ENCODE peak calls at places on chromosomes 4 and X, in ten cellular contexts. One of them, this sample, is unnamed. For H3K9me3 and H3K4me1, the result is how much of the 10 kb centered on the place peaks cover.

GRCh38 chr4:105352826-105353225 is 121.0 kb downstream of the PPA2 start:
- DNase-seq in MM.1S: no peak
- DNase-seq in adrenal gland: no peak
- DNase-seq in breast epithelium: no peak
- DNase-seq in suprapubic skin: no peak
- DNase-seq in heart left ventricle: no peak
- DNase-seq in GM23248: peak
- DNase-seq in body of pancreas: no peak
- DNase-seq in lung: no peak
- DNase-seq in H9: no peak
- DNase-seq in this sample: no peak

GRCh38 chr4:117941611-117942010 is 92.7 kb upstream of the NDST3 start:
- DNase-seq in MM.1S: no peak
- DNase-seq in adrenal gland: no peak
- DNase-seq in breast epithelium: no peak
- DNase-seq in suprapubic skin: no peak
- DNase-seq in heart left ventricle: no peak
- DNase-seq in GM23248: no peak
- DNase-seq in body of pancreas: no peak
- DNase-seq in lung: no peak
- DNase-seq in H9: peak
- DNase-seq in this sample: no peak

GRCh38 chr4:54005475-54005874 is 58.9 kb downstream of the CHIC2 start:
- DNase-seq in MM.1S: peak
- DNase-seq in adrenal gland: no peak
- DNase-seq in breast epithelium: no peak
- DNase-seq in suprapubic skin: no peak
- DNase-seq in heart left ventricle: no peak
- DNase-seq in GM23248: peak
- DNase-seq in body of pancreas: no peak
- DNase-seq in lung: no peak
- DNase-seq in H9: no peak
- DNase-seq in this sample: no peak

GRCh38 chr4:83830138-83830537 is 294.2 kb downstream of the GPAT3 start:
- DNase-seq in MM.1S: no peak
- DNase-seq in adrenal gland: no peak
- DNase-seq in breast epithelium: no peak
- DNase-seq in suprapubic skin: no peak
- DNase-seq in heart left ventricle: peak
- DNase-seq in GM23248: no peak
- DNase-seq in body of pancreas: no peak
- DNase-seq in lung: no peak
- DNase-seq in H9: no peak
- DNase-seq in this sample: no peak

GRCh38 chr4:113407409-113407808 is 354.1 kb downstream of the CAMK2D start:
- DNase-seq in MM.1S: no peak
- DNase-seq in adrenal gland: no peak
- DNase-seq in breast epithelium: no peak
- DNase-seq in suprapubic skin: no peak
- DNase-seq in heart left ventricle: no peak
- DNase-seq in GM23248: no peak
- DNase-seq in body of pancreas: no peak
- DNase-seq in lung: no peak
- DNase-seq in H9: peak
- DNase-seq in this sample: no peak

GRCh38 chr4:1316537-1317168 is 27.0 kb downstream of the MAEA start:
- DNase-seq in MM.1S: no peak
- DNase-seq in adrenal gland: no peak
- DNase-seq in breast epithelium: no peak
- DNase-seq in suprapubic skin: no peak
- DNase-seq in heart left ventricle: no peak
- DNase-seq in GM23248: no peak
- DNase-seq in body of pancreas: no peak
- DNase-seq in lung: no peak
- DNase-seq in H9: no peak
- DNase-seq in this sample: no peak

GRCh38 chr4:88659061-88659889 is 38.4 kb downstream of the NAP1L5 start:
- DNase-seq in MM.1S: peak
- DNase-seq in adrenal gland: peak
- DNase-seq in breast epithelium: peak
- DNase-seq in suprapubic skin: no peak
- DNase-seq in heart left ventricle: peak
- DNase-seq in GM23248: peak
- DNase-seq in body of pancreas: peak
- DNase-seq in lung: peak
- DNase-seq in H9: peak
- DNase-seq in this sample: no peak

GRCh38 chr4:73259552-73260140 is 1.0 kb upstream of the ANKRD17 start:
- DNase-seq in MM.1S: no peak
- DNase-seq in adrenal gland: no peak
- DNase-seq in breast epithelium: no peak
- DNase-seq in suprapubic skin: no peak
- DNase-seq in heart left ventricle: peak
- DNase-seq in GM23248: peak
- DNase-seq in body of pancreas: no peak
- DNase-seq in lung: no peak
- DNase-seq in H9: no peak
- DNase-seq in this sample: no peak

GRCh38 chr4:184950117-184950830 is 68.0 kb upstream of the HELT start:
- DNase-seq in MM.1S: no peak
- DNase-seq in adrenal gland: no peak
- DNase-seq in breast epithelium: no peak
- DNase-seq in suprapubic skin: no peak
- DNase-seq in heart left ventricle: no peak
- DNase-seq in GM23248: no peak
- DNase-seq in body of pancreas: no peak
- DNase-seq in lung: peak
- DNase-seq in H9: no peak
- DNase-seq in this sample: no peak

GRCh38 chr4:10625130-10625529 is 59.4 kb downstream of the CLNK start:
- DNase-seq in MM.1S: no peak
- DNase-seq in adrenal gland: no peak
- DNase-seq in breast epithelium: no peak
- DNase-seq in suprapubic skin: no peak
- DNase-seq in heart left ventricle: no peak
- DNase-seq in GM23248: no peak
- DNase-seq in body of pancreas: peak
- DNase-seq in lung: no peak
- DNase-seq in H9: no peak
- DNase-seq in this sample: no peak

GRCh38 chr4:52795533-52795932 is 44.3 kb upstream of the ERVMER34-1 start:
- DNase-seq in MM.1S: no peak
- DNase-seq in adrenal gland: no peak
- DNase-seq in breast epithelium: no peak
- DNase-seq in suprapubic skin: no peak
- DNase-seq in heart left ventricle: no peak
- DNase-seq in GM23248: no peak
- DNase-seq in body of pancreas: no peak
- DNase-seq in lung: no peak
- DNase-seq in H9: no peak
- DNase-seq in this sample: no peak

GRCh38 chr4:2375427-2375826 is 43.0 kb downstream of the ZFYVE28 start:
- DNase-seq in MM.1S: no peak
- DNase-seq in adrenal gland: no peak
- DNase-seq in breast epithelium: no peak
- DNase-seq in suprapubic skin: no peak
- DNase-seq in heart left ventricle: no peak
- DNase-seq in GM23248: no peak
- DNase-seq in body of pancreas: no peak
- DNase-seq in lung: no peak
- DNase-seq in H9: no peak
- DNase-seq in this sample: no peak

GRCh38 chr4:7354937-7355336 is 79.8 kb downstream of the PSAPL1 start:
- DNase-seq in MM.1S: no peak
- DNase-seq in adrenal gland: no peak
- DNase-seq in breast epithelium: no peak
- DNase-seq in suprapubic skin: no peak
- DNase-seq in heart left ventricle: no peak
- DNase-seq in GM23248: peak
- DNase-seq in body of pancreas: no peak
- DNase-seq in lung: no peak
- DNase-seq in H9: no peak
- DNase-seq in this sample: no peak

GRCh38 chrX:154074199-154074598 is 23.3 kb downstream of the MECP2 start:
- DNase-seq in MM.1S: no peak
- DNase-seq in adrenal gland: no peak
- DNase-seq in breast epithelium: no peak
- DNase-seq in suprapubic skin: no peak
- DNase-seq in heart left ventricle: no peak
- DNase-seq in GM23248: peak
- DNase-seq in body of pancreas: no peak
- DNase-seq in lung: no peak
- DNase-seq in H9: no peak
- DNase-seq in this sample: no peak

DNA sequence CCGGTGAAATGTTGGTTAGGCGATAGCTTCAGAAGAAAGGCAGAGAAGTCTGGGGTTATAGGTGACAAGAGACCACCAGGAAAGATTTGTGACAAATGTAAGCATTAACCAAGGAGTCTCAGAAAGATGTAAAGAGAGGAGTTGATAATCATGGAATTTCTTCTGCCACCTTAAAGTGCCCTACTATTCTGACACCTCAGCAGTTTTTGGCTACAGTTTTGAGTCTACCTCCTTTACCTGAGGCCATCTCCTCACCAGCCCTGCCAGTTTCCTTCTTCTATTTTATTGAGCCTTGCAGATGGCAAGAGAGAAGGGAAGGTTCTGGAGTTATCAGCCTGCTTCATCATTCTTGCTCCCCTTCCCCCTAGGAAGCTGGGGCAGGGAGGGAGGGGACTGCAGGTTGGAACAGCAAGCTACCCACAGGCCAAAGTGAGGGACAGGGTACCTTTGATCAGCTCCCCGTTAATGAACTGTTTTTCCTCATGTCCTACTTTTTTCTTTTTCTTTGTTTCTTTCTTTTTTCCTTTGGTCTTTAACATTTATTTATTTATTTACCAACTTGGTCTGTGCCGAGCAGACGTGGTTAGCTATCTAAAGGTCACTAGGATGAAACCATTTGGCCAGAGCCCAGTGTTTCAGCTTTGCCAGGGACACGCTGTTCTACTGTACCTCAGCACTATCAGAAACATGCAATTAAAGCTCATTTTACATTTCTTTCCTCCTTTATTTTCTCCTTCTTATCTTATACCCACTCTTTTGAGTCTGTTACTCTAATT is 438.7 kb upstream of the AR start:
- DNase-seq in MM.1S: no peak
- DNase-seq in adrenal gland: peak
- DNase-seq in breast epithelium: no peak
- DNase-seq in suprapubic skin: no peak
- DNase-seq in heart left ventricle: no peak
- DNase-seq in GM23248: no peak
- DNase-seq in body of pancreas: peak
- DNase-seq in lung: no peak
- DNase-seq in H9: no peak
- DNase-seq in this sample: no peak
- H3K9me3 ChIP-seq in MM.1S: under half
- H3K9me3 ChIP-seq in adrenal gland: under half
- H3K9me3 ChIP-seq in breast epithelium: under half
- H3K9me3 ChIP-seq in suprapubic skin: under half
- H3K9me3 ChIP-seq in heart left ventricle: under half
- H3K9me3 ChIP-seq in GM23248: under half
- H3K9me3 ChIP-seq in body of pancreas: under half
- H3K9me3 ChIP-seq in lung: under half
- H3K9me3 ChIP-seq in H9: under half
- H3K9me3 ChIP-seq in this sample: under half

DNA sequence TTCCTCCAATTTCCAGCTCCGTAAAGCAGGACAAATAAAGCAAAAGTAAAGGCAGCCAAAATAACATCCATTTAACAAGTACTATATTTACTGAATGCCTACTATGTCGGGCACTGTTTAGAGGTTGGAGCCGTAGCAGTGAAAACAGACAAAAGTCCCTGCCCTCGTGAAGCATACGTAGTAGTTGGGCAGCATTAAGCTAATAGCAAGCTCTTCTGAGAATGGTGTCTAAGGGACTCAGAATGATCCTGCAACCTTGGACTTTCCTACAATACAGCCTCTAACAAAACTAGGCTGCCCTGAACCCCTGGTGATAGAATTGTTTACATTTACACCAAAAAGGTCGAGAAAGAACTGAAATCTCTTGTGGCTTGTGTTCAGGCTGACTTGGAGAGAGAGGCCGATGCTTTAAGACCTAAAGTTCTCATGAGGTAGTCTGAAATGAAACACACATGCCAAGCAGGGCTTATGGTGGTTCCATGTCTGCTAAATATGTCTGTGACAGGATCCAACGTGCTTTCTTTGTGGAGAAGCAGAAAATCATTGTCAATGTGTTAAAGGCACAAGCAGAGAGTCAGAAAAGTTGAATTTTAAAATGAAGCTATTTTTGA is 876 bp upstream of the PDGFC start:
- DNase-seq in MM.1S: peak
- DNase-seq in adrenal gland: no peak
- DNase-seq in breast epithelium: no peak
- DNase-seq in suprapubic skin: no peak
- DNase-seq in heart left ventricle: no peak
- DNase-seq in GM23248: no peak
- DNase-seq in body of pancreas: no peak
- DNase-seq in lung: no peak
- DNase-seq in H9: no peak
- DNase-seq in this sample: no peak
- H3K27ac ChIP-seq in MM.1S: peak
- H3K27ac ChIP-seq in adrenal gland: peak
- H3K27ac ChIP-seq in breast epithelium: peak
- H3K27ac ChIP-seq in suprapubic skin: peak
- H3K27ac ChIP-seq in heart left ventricle: peak
- H3K27ac ChIP-seq in GM23248: peak
- H3K27ac ChIP-seq in body of pancreas: peak
- H3K27ac ChIP-seq in lung: peak
- H3K27ac ChIP-seq in H9: no peak
- H3K27ac ChIP-seq in this sample: peak

GRCh38 chr4:68348577-68348976 is 1.3 kb downstream of the YTHDC1 start:
- DNase-seq in MM.1S: no peak
- DNase-seq in adrenal gland: no peak
- DNase-seq in breast epithelium: no peak
- DNase-seq in suprapubic skin: no peak
- DNase-seq in heart left ventricle: no peak
- DNase-seq in GM23248: peak
- DNase-seq in body of pancreas: no peak
- DNase-seq in lung: no peak
- DNase-seq in H9: no peak
- DNase-seq in this sample: no peak
- H3K4me1 ChIP-seq in MM.1S: under half
- H3K4me1 ChIP-seq in adrenal gland: half or more
- H3K4me1 ChIP-seq in breast epithelium: under half
- H3K4me1 ChIP-seq in suprapubic skin: half or more
- H3K4me1 ChIP-seq in heart left ventricle: under half
- H3K4me1 ChIP-seq in GM23248: under half
- H3K4me1 ChIP-seq in body of pancreas: under half
- H3K4me1 ChIP-seq in lung: under half
- H3K4me1 ChIP-seq in H9: under half
- H3K4me1 ChIP-seq in this sample: under half

DNA sequence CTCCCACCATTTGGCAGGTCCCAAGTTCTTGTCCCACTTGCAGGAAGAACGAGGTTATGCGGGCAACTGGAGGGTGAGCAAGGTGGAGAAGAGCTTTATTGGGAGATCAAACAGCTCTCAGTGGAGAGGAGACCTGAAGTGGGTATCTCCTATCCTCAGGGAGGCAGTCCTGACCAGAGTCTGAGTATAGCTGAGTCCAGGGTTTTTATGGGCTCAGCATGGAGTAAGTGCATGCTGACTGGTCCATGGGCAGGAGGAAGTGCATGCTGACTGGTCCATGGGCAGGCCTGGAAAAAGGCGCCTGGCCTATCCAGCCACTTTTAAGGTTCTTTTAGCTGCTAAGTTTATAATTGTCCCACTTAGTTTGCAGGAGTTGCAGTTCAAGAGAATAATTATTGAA is 7.4 kb upstream of the HNRNPD start:
- DNase-seq in MM.1S: no peak
- DNase-seq in adrenal gland: no peak
- DNase-seq in breast epithelium: no peak
- DNase-seq in suprapubic skin: no peak
- DNase-seq in heart left ventricle: no peak
- DNase-seq in GM23248: no peak
- DNase-seq in body of pancreas: no peak
- DNase-seq in lung: no peak
- DNase-seq in H9: no peak
- DNase-seq in this sample: no peak
- H3K9me3 ChIP-seq in MM.1S: under half
- H3K9me3 ChIP-seq in adrenal gland: under half
- H3K9me3 ChIP-seq in breast epithelium: under half
- H3K9me3 ChIP-seq in suprapubic skin: under half
- H3K9me3 ChIP-seq in heart left ventricle: under half
- H3K9me3 ChIP-seq in GM23248: under half
- H3K9me3 ChIP-seq in body of pancreas: under half
- H3K9me3 ChIP-seq in lung: under half
- H3K9me3 ChIP-seq in H9: under half
- H3K9me3 ChIP-seq in this sample: under half